ENCODE peak calls at places on chromosomes 2 and 18, in eight cellular contexts. Q is ELF-1; I is AG08395; M is nephron progenitor cell; K is pancreas; V is fibroblast of mammary gland; L is stimulated activated CD4-positive, alpha-beta T cell treated with anti-CD3 and anti-CD28 coated beads, Interleukin-15, amount 100 ng/mL, for 24 hours; C is CD4-positive, alpha-beta T cell. O is an unnamed sample.

GRCh38 chr2:197810023-197810422 is 5.6 kb downstream of the PLCL1 start:
- DNase-seq in Q (no peak), K (no peak), V (no peak), M (no peak), I (no peak), L (no peak), C (no peak), O (no peak)

GRCh38 chr2:241105641-241106040 is 3.6 kb upstream of the MTERF4 start:
- DNase-seq in M (no peak), V (no peak), L (no peak), Q (no peak), K (no peak), I (no peak), C (no peak), O (no peak)

GRCh38 chr2:158716091-158716815 is 78.9 kb upstream of the DAPL1 start:
- DNase-seq in M (no peak), K (no peak), Q (no peak), V (no peak), L (no peak), C (no peak), I (no peak), O (no peak)

GRCh38 chr18:77056399-77057015 is 76.1 kb downstream of the MBP start:
- DNase-seq in K (peak), M (no peak), I (no peak), C (no peak), V (peak), Q (peak), L (no peak), O (no peak)

GRCh38 chr2:30694286-30695055 is 112.8 kb downstream of the CAPN13 start:
- DNase-seq in V (no peak), C (no peak), M (no peak), Q (no peak), K (no peak), L (no peak), I (peak), O (no peak)

GRCh38 chr18:45541421-45541820 is 73.9 kb upstream of the SLC14A2 start:
- DNase-seq in M (no peak), V (no peak), I (no peak), K (no peak), C (no peak), L (no peak), Q (no peak), O (no peak)

GRCh38 chr2:79210274-79210917 is 50.8 kb upstream of the REG3A start:
- DNase-seq in M (no peak), C (no peak), Q (no peak), K (no peak), V (no peak), L (no peak), I (no peak), O (no peak)

GRCh38 chr18:44654555-44654954 is 26.1 kb upstream of the SETBP1 start:
- DNase-seq in K (no peak), L (no peak), Q (no peak), I (peak), V (peak), M (no peak), C (no peak), O (no peak)

GRCh38 chr18:25229080-25229479 is 122.9 kb downstream of the ZNF521 start:
- DNase-seq in Q (no peak), M (no peak), C (no peak), I (peak), V (peak), K (no peak), L (no peak), O (no peak)

GRCh38 chr2:145914716-145915115 is 1394.8 kb upstream of the ZEB2 start:
- DNase-seq in L (no peak), C (no peak), K (no peak), V (no peak), Q (no peak), I (no peak), M (no peak), O (no peak)

GRCh38 chr2:66034467-66034866 is 400.5 kb upstream of the MEIS1 start:
- DNase-seq in C (no peak), M (no peak), V (no peak), L (no peak), Q (no peak), K (no peak), I (no peak), O (no peak)

GRCh38 chr2:217725409-217725808 is 277.4 kb downstream of the TNS1 start:
- DNase-seq in C (no peak), K (no peak), I (no peak), M (no peak), Q (no peak), L (no peak), V (no peak), O (no peak)

GRCh38 chr2:9112079-9112721 is 94.4 kb upstream of the ASAP2 start:
- DNase-seq in V (peak), M (no peak), Q (peak), K (no peak), I (peak), L (no peak), C (no peak), O (no peak)

GRCh38 chr2:15223887-15224286 is 337.2 kb downstream of the NBAS start:
- DNase-seq in I (peak), M (no peak), L (no peak), K (no peak), Q (no peak), C (no peak), V (peak), O (no peak)

GRCh38 chr2:84631047-84631446 is 114.7 kb downstream of the DNAH6 start:
- DNase-seq in V (peak), L (no peak), Q (no peak), C (no peak), M (peak), K (no peak), I (peak), O (peak)

GRCh38 chr18:76518543-76519155 is 23.6 kb upstream of the ZNF516 start:
- DNase-seq in L (peak), K (no peak), V (peak), C (no peak), I (peak), Q (peak), M (peak), O (peak)

GRCh38 chr18:13452448-13452811 is 233.9 kb downstream of the LDLRAD4 start:
- DNase-seq in L (no peak), Q (peak), M (no peak), K (no peak), V (peak), C (no peak), I (peak), O (no peak)

GRCh38 chr2:134169788-134170187 is 84.1 kb upstream of the MGAT5 start:
- DNase-seq in L (peak), V (no peak), C (no peak), K (no peak), Q (no peak), I (no peak), M (no peak), O (no peak)

GRCh38 chr2:236092714-236093113 is 75.5 kb downstream of the GBX2 start:
- DNase-seq in Q (no peak), M (no peak), V (no peak), K (no peak), I (no peak), C (no peak), L (no peak), O (no peak)